ENCODE peak calls at places on chromosomes 16 and 17, in ten cellular contexts. L, O, X, Z, H, U, S, V, C and I are unnamed samples.

GRCh38 chr17:47184671-47185070 is 4.4 kb downstream of the CDC27 start:
- DNase-seq in L (peak; percentile 67), O (no peak), X (no peak), Z (no peak), H (no peak), U (no peak), S (no peak), V (no peak), C (no peak), I (no peak)

GRCh38 chr17:2222901-2223616 is 80.5 kb downstream of the SMG6 start:
- DNase-seq in L (peak; percentile 93), O (no peak), X (no peak), Z (no peak), H (no peak), U (peak; percentile 56), S (peak; percentile 44), V (peak; percentile 68), C (peak; percentile 62), I (peak; percentile 74)

GRCh38 chr16:55899857-55900256 is 24.7 kb upstream of the CES5A start:
- DNase-seq in L (no peak), O (no peak), X (no peak), Z (no peak), H (no peak), U (no peak), S (no peak), V (no peak), C (no peak), I (no peak)

GRCh38 chr17:76202516-76202915 is 37.8 kb downstream of the RNF157 start:
- DNase-seq in L (peak; percentile 5), O (no peak), X (no peak), Z (peak; percentile 21), H (no peak), U (no peak), S (no peak), V (no peak), C (no peak), I (no peak)

GRCh38 chr16:66562986-66563385 is 3.3 kb upstream of the CMTM1 start:
- DNase-seq in L (no peak), O (no peak), X (no peak), Z (no peak), H (no peak), U (no peak), S (no peak), V (no peak), C (no peak), I (no peak)

GRCh38 chr16:69618721-69619120 is 53.0 kb downstream of the NFAT5 start:
- DNase-seq in L (no peak), O (no peak), X (no peak), Z (no peak), H (no peak), U (no peak), S (no peak), V (no peak), C (no peak), I (no peak)

GRCh38 chr17:76248013-76248782 is 7.9 kb upstream of the RNF157 start:
- DNase-seq in L (no peak), O (no peak), X (no peak), Z (no peak), H (no peak), U (no peak), S (no peak), V (no peak), C (no peak), I (no peak)

GRCh38 chr16:86227801-86228200 is 282.5 kb upstream of the FOXF1 start:
- DNase-seq in L (peak; percentile 35), O (peak; percentile 42), X (no peak), Z (no peak), H (no peak), U (no peak), S (no peak), V (no peak), C (no peak), I (no peak)

GRCh38 chr17:43848601-43849000 is 1.6 kb downstream of the CD300LG start:
- DNase-seq in L (no peak), O (no peak), X (no peak), Z (no peak), H (no peak), U (no peak), S (no peak), V (no peak), C (no peak), I (no peak)

GRCh38 chr17:50511058-50511457 is 2.8 kb downstream of the MYCBPAP start:
- DNase-seq in L (peak; percentile 46), O (no peak), X (no peak), Z (no peak), H (no peak), U (no peak), S (no peak), V (no peak), C (no peak), I (peak; percentile 78)

GRCh38 chr17:50506298-50506697 is 1.9 kb upstream of the MYCBPAP start:
- DNase-seq in L (no peak), O (no peak), X (no peak), Z (no peak), H (no peak), U (no peak), S (no peak), V (no peak), C (no peak), I (no peak)

GRCh38 chr17:50505731-50506130 is 2.5 kb upstream of the MYCBPAP start:
- DNase-seq in L (no peak), O (no peak), X (no peak), Z (no peak), H (no peak), U (no peak), S (no peak), V (no peak), C (no peak), I (no peak)

GRCh38 chr17:50507871-50508572 is at the start of gene MYCBPAP:
- DNase-seq in L (peak; percentile 68), O (no peak), X (peak; percentile 87), Z (no peak), H (peak; percentile 81), U (peak; percentile 64), S (peak; percentile 87), V (peak; percentile 86), C (peak; percentile 68), I (peak; percentile 92)

DNA sequence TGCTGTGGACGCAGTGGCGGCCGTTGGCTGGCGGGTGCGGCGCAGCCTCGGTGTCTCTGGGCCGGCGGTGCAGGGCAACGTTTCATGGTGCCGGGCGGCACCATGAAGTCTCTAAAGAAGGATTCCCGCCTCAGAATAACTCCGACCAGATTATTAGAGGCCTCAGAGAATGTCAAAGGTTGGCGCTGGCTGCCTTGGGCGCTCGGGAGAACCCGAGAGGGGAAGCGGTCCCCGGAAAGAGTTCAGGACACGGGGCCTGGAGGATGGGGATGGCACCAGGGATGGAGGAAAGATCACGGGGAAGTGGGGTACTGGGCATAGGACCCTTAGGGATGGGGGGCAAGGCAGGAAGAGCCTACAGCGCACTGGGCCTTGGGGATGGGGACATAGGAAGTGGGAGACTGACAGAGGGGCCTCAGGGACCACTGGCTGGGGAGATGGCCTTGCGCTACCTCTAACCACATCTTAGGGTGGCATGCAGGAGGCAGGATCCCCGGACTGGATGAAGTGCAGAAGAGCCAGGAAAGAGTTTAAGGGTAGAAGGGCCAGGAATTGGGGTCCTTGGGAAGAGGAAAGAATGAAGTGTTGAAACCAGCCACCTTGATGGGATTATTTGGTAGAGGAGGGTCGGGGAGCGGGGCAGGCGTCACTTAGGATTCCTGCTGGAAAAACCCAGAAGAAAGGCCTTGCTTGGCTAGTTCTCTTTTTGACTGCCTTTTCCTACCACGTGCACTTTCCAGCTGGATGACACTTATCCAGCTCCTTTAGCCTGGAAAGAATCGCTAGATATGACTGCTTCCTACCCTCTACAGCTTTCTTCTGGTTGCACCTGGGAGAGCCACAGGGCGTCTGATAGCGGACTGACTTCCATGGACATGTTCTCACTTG is 578 bp downstream of the MYCBPAP start:
- DNase-seq in L (no peak), O (no peak), X (no peak), Z (no peak), H (no peak), U (no peak), S (no peak), V (no peak), C (no peak), I (no peak)
- TF ChIP-seq CTCF in L (no peak), O (no peak), X (no peak), Z (no peak), H (no peak), U (no peak), S (no peak), V (no peak), C (no peak), I (no peak)

DNA sequence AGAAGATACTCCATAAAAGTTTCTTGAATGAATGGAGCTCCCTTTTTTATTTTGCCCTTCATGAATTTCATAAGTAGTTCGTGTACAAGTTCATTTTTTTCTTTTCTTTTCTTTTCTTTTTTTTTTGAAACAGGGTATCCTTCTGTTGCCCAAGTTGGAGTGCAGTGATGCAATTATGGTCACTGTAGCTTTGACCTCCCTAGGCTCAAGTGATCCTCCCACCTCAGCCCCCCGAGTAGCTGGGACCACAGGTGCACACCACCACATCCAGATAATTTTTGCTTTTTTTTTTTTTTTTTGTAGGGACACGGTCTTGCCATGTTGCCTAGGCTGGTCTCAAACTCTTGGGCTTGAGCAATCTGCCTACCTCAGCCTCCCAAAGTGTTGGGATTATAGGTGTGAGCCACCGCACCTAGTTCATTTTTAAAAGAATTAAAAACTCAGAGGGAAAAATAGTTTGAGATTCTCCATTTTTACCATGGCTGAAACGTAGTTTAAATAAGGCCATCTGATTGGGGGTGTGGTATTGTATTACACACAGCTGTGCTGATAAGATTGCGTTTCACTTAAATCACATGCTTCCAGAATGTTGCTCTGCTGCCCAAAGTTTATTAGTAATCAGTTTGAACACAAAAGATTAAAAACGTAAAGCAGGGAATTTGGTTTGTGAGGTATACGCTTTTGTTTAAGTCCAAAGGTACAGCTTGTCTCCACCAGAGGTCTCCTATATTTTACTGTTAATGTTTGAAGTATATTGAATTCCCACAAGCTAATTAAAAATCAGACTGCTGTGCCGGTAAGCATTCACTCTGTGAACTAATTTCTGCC is 154.1 kb downstream of the SOCS1 start:
- DNase-seq in L (peak; percentile 41), O (no peak), X (no peak), Z (no peak), H (no peak), U (no peak), S (no peak), V (no peak), C (no peak), I (no peak)
- TF ChIP-seq CTCF in L (peak; percentile 15), O (no peak), X (no peak), Z (no peak), H (no peak), U (no peak), S (no peak), V (peak; percentile 12), C (no peak), I (no peak)

GRCh38 chr17:32490101-32490482 is 3.3 kb downstream of the CDK5R1 start:
- DNase-seq in L (no peak), O (no peak), X (no peak), Z (no peak), H (no peak), U (no peak), S (no peak), V (no peak), C (no peak), I (peak; percentile 31)
- TF ChIP-seq CTCF in L (no peak), O (no peak), X (no peak), Z (no peak), H (no peak), U (no peak), S (no peak), V (no peak), C (no peak), I (no peak)

DNA sequence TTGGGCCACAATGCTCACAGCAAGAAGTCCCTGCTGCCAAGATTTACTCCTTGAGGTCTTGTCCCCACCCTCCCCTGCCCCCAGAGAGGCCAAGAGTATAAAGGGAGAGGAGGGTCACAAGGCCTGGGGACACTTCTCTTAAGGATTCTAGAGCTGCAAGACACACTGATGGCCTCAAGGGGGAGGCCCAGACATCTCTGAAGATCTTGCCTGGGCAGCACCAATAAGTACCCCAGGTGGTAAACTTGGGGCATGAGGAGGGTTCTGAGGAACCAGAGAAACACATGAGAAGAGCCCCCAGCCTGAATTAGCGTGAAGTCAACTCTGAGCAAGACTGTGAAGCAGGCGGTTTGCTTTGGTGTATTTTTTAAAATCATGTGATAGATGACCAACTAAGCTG is 26.8 kb upstream of the MTMR4 start:
- DNase-seq in L (peak; percentile 18), O (no peak), X (peak; percentile 42), Z (no peak), H (no peak), U (no peak), S (no peak), V (no peak), C (no peak), I (no peak)
- TF ChIP-seq CTCF in L (peak; percentile 34), O (no peak), X (peak; percentile 46), Z (no peak), H (peak; percentile 47), U (no peak), S (no peak), V (no peak), C (no peak), I (peak; percentile 49)